ENCODE peak calls at places on chromosomes 2 and 18, in six cellular contexts. One of them, this sample, is unnamed.
A peak's percentile ranks its signal among the peaks of the same experiment; 100 is the strongest.

GRCh38 chr2:30200875-30201274 is 30.5 kb upstream of the LBH start:
- DNase-seq in activated CD8-positive, alpha-beta T cell treated with anti-CD3 and anti-CD28 coated beads for 36 hours: no peak
- DNase-seq in cardiac fibroblast: no peak
- DNase-seq in BE2C: no peak
- DNase-seq in Calu3: no peak
- DNase-seq in adrenal gland: no peak
- DNase-seq in this sample: no peak

GRCh38 chr2:218517434-218518206 is 50.5 kb downstream of the USP37 start:
- DNase-seq in activated CD8-positive, alpha-beta T cell treated with anti-CD3 and anti-CD28 coated beads for 36 hours: peak; percentile 15
- DNase-seq in cardiac fibroblast: peak; percentile 6
- DNase-seq in BE2C: no peak
- DNase-seq in Calu3: no peak
- DNase-seq in adrenal gland: no peak
- DNase-seq in this sample: no peak

GRCh38 chr2:240917009-240917683 is 11.0 kb downstream of the CROCC2 start:
- DNase-seq in activated CD8-positive, alpha-beta T cell treated with anti-CD3 and anti-CD28 coated beads for 36 hours: no peak
- DNase-seq in cardiac fibroblast: no peak
- DNase-seq in BE2C: peak; percentile 49
- DNase-seq in Calu3: no peak
- DNase-seq in adrenal gland: peak; percentile 2
- DNase-seq in this sample: no peak

GRCh38 chr2:197184959-197185586 is 125.5 kb downstream of the ANKRD44 start:
- DNase-seq in activated CD8-positive, alpha-beta T cell treated with anti-CD3 and anti-CD28 coated beads for 36 hours: no peak
- DNase-seq in cardiac fibroblast: peak; percentile 77
- DNase-seq in BE2C: no peak
- DNase-seq in Calu3: no peak
- DNase-seq in adrenal gland: peak; percentile 98
- DNase-seq in this sample: no peak

GRCh38 chr18:54086046-54086802 is 138.2 kb downstream of the MBD2 start:
- DNase-seq in activated CD8-positive, alpha-beta T cell treated with anti-CD3 and anti-CD28 coated beads for 36 hours: peak; percentile 53
- DNase-seq in cardiac fibroblast: no peak
- DNase-seq in BE2C: no peak
- DNase-seq in Calu3: no peak
- DNase-seq in adrenal gland: no peak
- DNase-seq in this sample: peak; percentile 51

GRCh38 chr2:69583434-69583833 is 60.1 kb downstream of the AAK1 start:
- DNase-seq in activated CD8-positive, alpha-beta T cell treated with anti-CD3 and anti-CD28 coated beads for 36 hours: no peak
- DNase-seq in cardiac fibroblast: no peak
- DNase-seq in BE2C: no peak
- DNase-seq in Calu3: no peak
- DNase-seq in adrenal gland: no peak
- DNase-seq in this sample: no peak

GRCh38 chr2:128835342-128835855 is 516.7 kb upstream of the HS6ST1 start:
- DNase-seq in activated CD8-positive, alpha-beta T cell treated with anti-CD3 and anti-CD28 coated beads for 36 hours: no peak
- DNase-seq in cardiac fibroblast: no peak
- DNase-seq in BE2C: no peak
- DNase-seq in Calu3: no peak
- DNase-seq in adrenal gland: no peak
- DNase-seq in this sample: no peak

GRCh38 chr2:167924556-167924955 is 322.8 kb downstream of the STK39 start:
- DNase-seq in activated CD8-positive, alpha-beta T cell treated with anti-CD3 and anti-CD28 coated beads for 36 hours: no peak
- DNase-seq in cardiac fibroblast: no peak
- DNase-seq in BE2C: no peak
- DNase-seq in Calu3: no peak
- DNase-seq in adrenal gland: no peak
- DNase-seq in this sample: no peak

GRCh38 chr2:229431331-229431954 is 160.4 kb upstream of the PID1 start:
- DNase-seq in activated CD8-positive, alpha-beta T cell treated with anti-CD3 and anti-CD28 coated beads for 36 hours: no peak
- DNase-seq in cardiac fibroblast: peak; percentile 83
- DNase-seq in BE2C: no peak
- DNase-seq in Calu3: no peak
- DNase-seq in adrenal gland: no peak
- DNase-seq in this sample: no peak

GRCh38 chr18:44969214-44969842 is 288.6 kb downstream of the SETBP1 start:
- DNase-seq in activated CD8-positive, alpha-beta T cell treated with anti-CD3 and anti-CD28 coated beads for 36 hours: no peak
- DNase-seq in cardiac fibroblast: peak; percentile 13
- DNase-seq in BE2C: no peak
- DNase-seq in Calu3: no peak
- DNase-seq in adrenal gland: no peak
- DNase-seq in this sample: no peak

GRCh38 chr18:44968336-44968735 is 287.6 kb downstream of the SETBP1 start:
- DNase-seq in activated CD8-positive, alpha-beta T cell treated with anti-CD3 and anti-CD28 coated beads for 36 hours: no peak
- DNase-seq in cardiac fibroblast: no peak
- DNase-seq in BE2C: no peak
- DNase-seq in Calu3: no peak
- DNase-seq in adrenal gland: no peak
- DNase-seq in this sample: no peak

GRCh38 chr18:44974174-44974573 is 293.5 kb downstream of the SETBP1 start:
- DNase-seq in activated CD8-positive, alpha-beta T cell treated with anti-CD3 and anti-CD28 coated beads for 36 hours: no peak
- DNase-seq in cardiac fibroblast: no peak
- DNase-seq in BE2C: no peak
- DNase-seq in Calu3: no peak
- DNase-seq in adrenal gland: no peak
- DNase-seq in this sample: no peak

GRCh38 chr18:44977856-44978255 is 297.2 kb downstream of the SETBP1 start:
- DNase-seq in activated CD8-positive, alpha-beta T cell treated with anti-CD3 and anti-CD28 coated beads for 36 hours: no peak
- DNase-seq in cardiac fibroblast: no peak
- DNase-seq in BE2C: no peak
- DNase-seq in Calu3: no peak
- DNase-seq in adrenal gland: no peak
- DNase-seq in this sample: no peak

DNA sequence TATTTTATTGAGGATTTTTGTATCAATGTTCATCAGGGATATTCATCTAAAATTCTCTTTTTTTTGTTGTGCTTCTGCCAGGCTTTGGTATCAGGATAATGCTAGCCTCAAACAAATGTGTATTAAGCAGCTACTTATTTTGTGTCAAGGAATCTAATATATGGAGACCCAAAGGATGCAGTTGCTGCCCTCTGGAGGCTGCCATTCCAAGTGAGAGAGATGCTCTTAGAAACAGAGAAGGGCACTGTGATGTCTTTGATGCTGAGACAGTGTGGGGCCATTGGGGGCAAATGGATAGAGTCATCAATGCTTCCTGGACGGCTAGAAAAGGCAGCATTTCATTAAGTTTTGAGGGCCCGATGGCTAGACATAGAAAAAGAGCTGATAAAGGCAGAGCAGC is 292.6 kb downstream of the SETBP1 start:
- DNase-seq in activated CD8-positive, alpha-beta T cell treated with anti-CD3 and anti-CD28 coated beads for 36 hours: peak; percentile 44
- DNase-seq in cardiac fibroblast: peak; percentile 29
- DNase-seq in BE2C: no peak
- DNase-seq in Calu3: no peak
- DNase-seq in adrenal gland: no peak
- DNase-seq in this sample: no peak
- TF ChIP-seq CTCF in activated CD8-positive, alpha-beta T cell treated with anti-CD3 and anti-CD28 coated beads for 36 hours: no peak
- TF ChIP-seq CTCF in cardiac fibroblast: no peak
- TF ChIP-seq CTCF in BE2C: no peak
- TF ChIP-seq CTCF in Calu3: no peak
- TF ChIP-seq CTCF in adrenal gland: no peak
- TF ChIP-seq CTCF in this sample: peak; percentile 27

DNA sequence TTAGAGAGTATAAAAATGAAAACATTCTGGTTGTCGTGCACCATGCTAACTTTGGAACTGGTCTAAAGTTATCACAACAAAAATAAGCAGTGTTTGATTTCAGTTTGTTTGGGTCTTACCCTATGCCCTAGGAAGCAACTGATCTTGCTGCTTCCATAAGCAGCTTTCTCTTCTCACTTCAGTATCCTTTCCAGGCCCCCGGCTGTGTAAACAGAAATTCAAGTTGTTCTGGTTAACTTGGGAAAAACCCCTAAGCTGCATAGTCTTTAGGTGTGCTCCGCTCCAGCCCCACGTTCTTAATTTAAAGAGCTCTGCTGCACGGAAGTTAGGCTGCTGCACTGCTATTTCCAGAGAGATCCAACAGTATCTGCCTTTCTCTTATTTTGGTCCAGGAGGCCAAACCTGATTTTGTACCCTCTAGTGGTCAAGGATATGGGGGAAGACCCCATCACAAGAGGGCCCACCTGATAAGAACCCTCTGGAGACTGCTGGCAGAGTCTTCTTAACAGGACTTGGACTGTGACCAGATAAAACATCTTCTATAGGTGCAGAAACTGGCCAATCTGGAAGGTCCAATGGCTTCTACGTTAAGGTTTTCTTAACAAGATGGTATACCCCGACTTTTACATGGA is 69.1 kb downstream of the FEZ2 start:
- DNase-seq in activated CD8-positive, alpha-beta T cell treated with anti-CD3 and anti-CD28 coated beads for 36 hours: no peak
- DNase-seq in cardiac fibroblast: no peak
- DNase-seq in BE2C: no peak
- DNase-seq in Calu3: no peak
- DNase-seq in adrenal gland: no peak
- DNase-seq in this sample: no peak
- TF ChIP-seq CTCF in activated CD8-positive, alpha-beta T cell treated with anti-CD3 and anti-CD28 coated beads for 36 hours: no peak
- TF ChIP-seq CTCF in cardiac fibroblast: no peak
- TF ChIP-seq CTCF in BE2C: no peak
- TF ChIP-seq CTCF in Calu3: no peak
- TF ChIP-seq CTCF in adrenal gland: no peak
- TF ChIP-seq CTCF in this sample: no peak

GRCh38 chr2:220575963-220576362 is 948.5 kb downstream of the SLC4A3 start:
- DNase-seq in activated CD8-positive, alpha-beta T cell treated with anti-CD3 and anti-CD28 coated beads for 36 hours: no peak
- DNase-seq in cardiac fibroblast: no peak
- DNase-seq in BE2C: no peak
- DNase-seq in Calu3: no peak
- DNase-seq in adrenal gland: no peak
- DNase-seq in this sample: no peak

GRCh38 chr2:220579452-220579851 is 952.0 kb downstream of the SLC4A3 start:
- DNase-seq in activated CD8-positive, alpha-beta T cell treated with anti-CD3 and anti-CD28 coated beads for 36 hours: no peak
- DNase-seq in cardiac fibroblast: no peak
- DNase-seq in BE2C: no peak
- DNase-seq in Calu3: no peak
- DNase-seq in adrenal gland: no peak
- DNase-seq in this sample: no peak

GRCh38 chr2:220585241-220585640 is 957.8 kb downstream of the SLC4A3 start:
- DNase-seq in activated CD8-positive, alpha-beta T cell treated with anti-CD3 and anti-CD28 coated beads for 36 hours: no peak
- DNase-seq in cardiac fibroblast: no peak
- DNase-seq in BE2C: no peak
- DNase-seq in Calu3: no peak
- DNase-seq in adrenal gland: no peak
- DNase-seq in this sample: no peak

DNA sequence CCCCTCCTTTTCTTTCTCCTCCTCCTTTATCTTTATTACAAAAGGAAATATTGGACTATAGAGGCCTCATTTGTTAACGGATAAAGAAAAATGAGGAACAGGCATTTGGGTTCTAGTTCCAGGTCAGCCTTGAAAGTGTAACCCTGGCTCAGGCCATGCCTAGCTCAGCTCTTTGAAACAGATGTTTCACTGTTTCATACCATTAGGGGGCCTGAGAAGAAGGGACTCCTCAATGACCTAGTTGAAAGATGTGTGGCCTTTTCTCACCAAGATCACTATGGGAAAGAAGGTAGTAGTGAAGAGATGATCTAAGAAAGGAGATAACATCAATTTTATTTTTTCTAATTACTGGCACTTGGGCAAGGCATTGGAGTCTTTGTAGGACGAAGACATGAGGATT is 952.7 kb downstream of the SLC4A3 start:
- DNase-seq in activated CD8-positive, alpha-beta T cell treated with anti-CD3 and anti-CD28 coated beads for 36 hours: no peak
- DNase-seq in cardiac fibroblast: no peak
- DNase-seq in BE2C: no peak
- DNase-seq in Calu3: no peak
- DNase-seq in adrenal gland: no peak
- DNase-seq in this sample: no peak
- TF ChIP-seq CTCF in activated CD8-positive, alpha-beta T cell treated with anti-CD3 and anti-CD28 coated beads for 36 hours: no peak
- TF ChIP-seq CTCF in cardiac fibroblast: no peak
- TF ChIP-seq CTCF in BE2C: no peak
- TF ChIP-seq CTCF in Calu3: no peak
- TF ChIP-seq CTCF in adrenal gland: no peak
- TF ChIP-seq CTCF in this sample: no peak

DNA sequence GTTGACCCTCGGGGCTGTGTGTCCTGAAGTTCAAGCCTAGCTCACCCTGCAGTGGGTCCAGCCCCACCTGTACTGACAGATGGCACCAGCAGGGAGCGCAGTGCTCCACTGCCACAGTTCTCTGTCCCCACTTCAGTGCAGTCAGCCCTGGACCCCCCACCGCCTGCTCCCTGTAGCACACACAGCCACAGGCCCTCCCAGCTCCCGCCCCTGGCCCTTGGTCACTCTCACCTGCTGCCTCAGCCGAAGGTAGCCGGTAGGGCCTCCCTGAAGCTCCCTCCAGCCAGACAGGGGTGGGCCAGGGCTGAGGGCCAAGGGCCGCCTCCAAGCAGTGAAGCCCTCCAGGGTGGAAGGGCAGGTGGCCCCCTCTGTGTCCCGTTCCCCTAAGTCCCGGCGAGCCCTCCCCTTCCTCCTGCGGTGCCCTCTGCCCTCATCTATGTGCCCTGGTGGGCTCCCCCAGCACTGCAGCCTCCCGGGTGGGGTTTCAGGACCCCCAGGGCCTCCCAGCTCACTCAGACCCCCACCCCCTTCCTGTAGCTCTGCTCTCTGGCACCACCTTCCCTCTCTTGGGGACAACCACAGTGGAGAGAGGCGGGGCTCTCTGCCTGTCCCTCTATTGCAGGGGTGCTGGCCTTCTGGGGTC is 10.8 kb upstream of the ALPP start:
- DNase-seq in activated CD8-positive, alpha-beta T cell treated with anti-CD3 and anti-CD28 coated beads for 36 hours: no peak
- DNase-seq in cardiac fibroblast: no peak
- DNase-seq in BE2C: no peak
- DNase-seq in Calu3: no peak
- DNase-seq in adrenal gland: no peak
- DNase-seq in this sample: no peak
- TF ChIP-seq CTCF in activated CD8-positive, alpha-beta T cell treated with anti-CD3 and anti-CD28 coated beads for 36 hours: no peak
- TF ChIP-seq CTCF in cardiac fibroblast: no peak
- TF ChIP-seq CTCF in BE2C: peak; percentile 32
- TF ChIP-seq CTCF in Calu3: no peak
- TF ChIP-seq CTCF in adrenal gland: no peak
- TF ChIP-seq CTCF in this sample: peak; percentile 45

GRCh38 chr2:24334245-24334633 is 26.1 kb downstream of the ITSN2 start:
- DNase-seq in activated CD8-positive, alpha-beta T cell treated with anti-CD3 and anti-CD28 coated beads for 36 hours: no peak
- DNase-seq in cardiac fibroblast: peak; percentile 56
- DNase-seq in BE2C: no peak
- DNase-seq in Calu3: no peak
- DNase-seq in adrenal gland: no peak
- DNase-seq in this sample: no peak
- TF ChIP-seq CTCF in activated CD8-positive, alpha-beta T cell treated with anti-CD3 and anti-CD28 coated beads for 36 hours: no peak
- TF ChIP-seq CTCF in cardiac fibroblast: no peak
- TF ChIP-seq CTCF in BE2C: no peak
- TF ChIP-seq CTCF in Calu3: no peak
- TF ChIP-seq CTCF in adrenal gland: no peak
- TF ChIP-seq CTCF in this sample: no peak

This sample was measured in GM12864.